ENCODE peak calls at places on chromosomes 12 and 14, in six cellular contexts. J is lung, M is heart left ventricle, N is right lobe of liver, F is hepatocyte, T is mucosa of descending colon. C is an unnamed sample.

GRCh38 chr14:68771631-68772030 is 21.2 kb downstream of the ZFP36L1 start:
- DNase-seq in J (no peak), M (no peak), N (no peak), F (no peak), T (no peak), C (no peak)

GRCh38 chr12:32010631-32011030 is 51.4 kb downstream of the RESF1 start:
- DNase-seq in J (no peak), M (no peak), N (no peak), F (no peak), T (no peak), C (no peak)

GRCh38 chr14:102320671-102321455 is 1.3 kb downstream of the ZNF839 start:
- DNase-seq in J (no peak), M (no peak), N (no peak), F (no peak), T (no peak), C (no peak)

GRCh38 chr14:53180272-53181221 is 27.4 kb upstream of the DDHD1 start:
- DNase-seq in J (no peak), M (no peak), N (no peak), F (peak; percentile 36), T (no peak), C (peak; percentile 32)

GRCh38 chr12:14845350-14845750 is 2.0 kb upstream of the ART4 start:
- DNase-seq in J (peak; percentile 42), M (no peak), N (no peak), F (peak; percentile 77), T (no peak), C (peak; percentile 80)

GRCh38 chr14:52733824-52734223 is 3.9 kb downstream of the STYX start:
- DNase-seq in J (no peak), M (no peak), N (no peak), F (no peak), T (no peak), C (no peak)

GRCh38 chr12:130969223-130969622 is 15.5 kb downstream of the ADGRD1 start:
- DNase-seq in J (no peak), M (no peak), N (no peak), F (no peak), T (no peak), C (no peak)

GRCh38 chr12:123483602-123484273 is 25.8 kb downstream of the SNRNP35 start:
- DNase-seq in J (no peak), M (no peak), N (no peak), F (no peak), T (no peak), C (no peak)

GRCh38 chr14:44494125-44494524 is 13.0 kb downstream of the FSCB start:
- DNase-seq in J (no peak), M (no peak), N (no peak), F (no peak), T (no peak), C (no peak)

GRCh38 chr12:108657130-108657745 is 23.5 kb upstream of the SELPLG start:
- DNase-seq in J (no peak), M (no peak), N (no peak), F (no peak), T (peak; percentile 37), C (no peak)

GRCh38 chr14:75504411-75504810 is 17.9 kb upstream of the BATF start:
- DNase-seq in J (no peak), M (no peak), N (no peak), F (no peak), T (no peak), C (no peak)

GRCh38 chr14:62711351-62712023 is 333.8 kb downstream of the KCNH5 start:
- DNase-seq in J (no peak), M (no peak), N (no peak), F (no peak), T (no peak), C (no peak)

GRCh38 chr12:1488908-1489381 is 105.4 kb downstream of the FBXL14 start:
- DNase-seq in J (no peak), M (no peak), N (no peak), F (peak; percentile 37), T (no peak), C (no peak)

GRCh38 chr12:131980263-131980662 is 30.5 kb downstream of the EP400 start:
- DNase-seq in J (no peak), M (no peak), N (no peak), F (no peak), T (no peak), C (no peak)

GRCh38 chr12:107092669-107093546 is 441 bp downstream of the CRY1 start:
- DNase-seq in J (peak; percentile 42), M (no peak), N (peak; percentile 48), F (peak; percentile 62), T (peak; percentile 77), C (no peak)

GRCh38 chr12:10101042-10101579 is 2.3 kb upstream of the CLEC1A start:
- DNase-seq in J (no peak), M (no peak), N (peak; percentile 59), F (peak; percentile 55), T (no peak), C (no peak)

GRCh38 chr14:24399981-24400718 is 1.3 kb downstream of the NYNRIN start:
- DNase-seq in J (no peak), M (peak; percentile 51), N (no peak), F (no peak), T (no peak), C (no peak)

GRCh38 chr12:100427078-100427477 is 46.6 kb upstream of the NR1H4 start:
- DNase-seq in J (no peak), M (no peak), N (no peak), F (peak; percentile 60), T (no peak), C (no peak)

GRCh38 chr12:49129332-49130150 is 1.7 kb downstream of the TUBA1B start:
- DNase-seq in J (no peak), M (no peak), N (no peak), F (no peak), T (peak; percentile 51), C (no peak)

GRCh38 chr12:116266220-116266619 is 11.3 kb downstream of the MED13L start:
- DNase-seq in J (no peak), M (no peak), N (no peak), F (peak; percentile 22), T (no peak), C (no peak)

GRCh38 chr14:103711516-103712431 is 3.5 kb downstream of the XRCC3 start:
- DNase-seq in J (peak; percentile 50), M (no peak), N (no peak), F (no peak), T (peak; percentile 85), C (no peak)

GRCh38 chr12:124517260-124518050 is 50.0 kb downstream of the NCOR2 start:
- DNase-seq in J (peak; percentile 71), M (peak; percentile 88), N (peak; percentile 74), F (peak; percentile 75), T (peak; percentile 71), C (peak; percentile 66)

GRCh38 chr14:54002653-54003052 is 46.0 kb upstream of the BMP4 start:
- DNase-seq in J (no peak), M (no peak), N (no peak), F (peak; percentile 14), T (no peak), C (peak; percentile 25)

DNA sequence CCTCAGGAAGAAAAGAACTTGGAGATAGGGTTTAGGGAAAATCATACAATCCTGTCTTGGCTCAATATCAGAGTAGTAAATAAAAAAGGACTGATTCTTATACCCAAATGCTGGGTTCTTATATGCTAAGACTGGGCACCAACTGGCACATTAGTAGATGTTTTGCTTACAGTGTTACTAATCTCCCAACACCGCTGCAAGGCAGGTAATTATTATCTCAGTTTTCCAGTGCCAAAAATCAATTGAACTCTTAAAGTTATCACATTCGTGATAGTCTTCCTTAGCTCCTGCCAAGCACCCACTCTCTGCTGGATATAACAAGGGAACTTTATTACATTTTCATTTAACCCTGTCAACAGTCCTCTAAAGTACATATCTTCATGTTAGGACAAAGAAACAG is 25.0 kb upstream of the HIGD1C start:
- DNase-seq in J (no peak), M (no peak), N (no peak), F (no peak), T (no peak), C (no peak)
- H3K4me1 ChIP-seq in J (peaks cover 3% of the 10 kb centered on the region), M (peaks cover 50% of the 10 kb centered on the region), N (no peaks in the 10 kb centered on the region), F (peaks cover 42% of the 10 kb centered on the region), T (peaks cover 32% of the 10 kb centered on the region), C (peaks cover 43% of the 10 kb centered on the region)

DNA sequence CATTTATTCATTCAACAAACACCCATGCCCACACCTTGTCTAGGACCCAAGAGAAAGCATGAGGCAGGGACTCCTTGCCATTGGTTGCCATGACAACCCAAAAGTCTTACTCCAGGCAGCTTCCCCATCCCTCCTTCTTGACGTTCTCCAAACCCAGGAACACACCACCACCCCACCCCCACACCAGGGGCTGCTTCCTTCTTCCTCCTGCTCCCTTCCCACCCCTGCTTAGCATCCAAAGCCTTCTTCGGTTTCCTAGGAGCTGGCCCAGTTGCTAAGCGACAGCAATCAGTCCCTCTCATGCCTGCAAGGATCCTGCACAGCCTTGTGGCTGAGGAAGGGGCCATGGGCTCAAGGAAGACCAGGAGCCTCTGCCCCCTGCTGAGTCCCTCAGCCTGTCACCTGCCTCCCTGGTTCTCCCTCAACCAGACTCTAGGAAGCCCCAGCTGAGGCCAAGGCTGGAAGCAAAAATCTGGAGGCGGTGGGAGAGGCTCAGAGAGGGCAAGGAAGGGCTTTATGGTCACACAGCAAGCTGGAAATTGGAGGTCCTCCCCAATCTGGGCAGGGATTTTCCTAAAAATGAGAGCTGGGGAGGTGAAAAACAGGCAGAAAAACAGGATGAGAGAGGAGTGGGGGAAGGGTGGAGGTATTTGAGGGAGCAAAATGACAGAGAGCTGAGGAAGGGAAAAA is 15.4 kb downstream of the RASAL1 start:
- DNase-seq in J (no peak), M (no peak), N (no peak), F (no peak), T (no peak), C (no peak)
- H3K4me1 ChIP-seq in J (no peaks in the 10 kb centered on the region), M (no peaks in the 10 kb centered on the region), N (no peaks in the 10 kb centered on the region), F (no peaks in the 10 kb centered on the region), T (no peaks in the 10 kb centered on the region), C (no peaks in the 10 kb centered on the region)

DNA sequence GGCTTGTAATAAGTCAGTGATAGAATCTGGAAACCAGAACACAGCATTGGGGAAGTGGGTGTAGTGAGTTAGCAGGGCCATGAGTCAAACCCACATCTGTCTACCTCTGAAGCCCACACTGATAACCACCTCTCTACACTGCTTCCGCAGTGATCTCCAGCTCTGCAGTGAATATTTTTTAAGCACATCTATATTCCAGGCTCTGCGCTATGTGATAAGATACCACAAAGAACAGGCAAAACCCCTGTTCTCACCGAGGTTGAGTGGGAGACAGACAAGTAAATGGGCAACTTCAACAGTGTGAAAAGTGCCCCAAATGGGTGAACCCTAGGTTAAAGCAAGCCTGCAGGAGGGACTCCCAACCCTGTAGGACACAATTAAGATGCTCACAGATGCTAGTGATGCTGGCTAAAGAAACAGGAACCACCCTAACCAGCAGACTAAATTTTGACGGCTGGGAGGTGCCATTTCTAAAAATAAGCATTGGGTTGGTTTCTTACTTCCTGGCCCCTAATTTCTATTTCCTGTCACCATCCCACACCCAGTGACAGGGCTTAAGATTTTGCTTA is 375.0 kb downstream of the DPF3 start:
- DNase-seq in J (no peak), M (no peak), N (no peak), F (no peak), T (no peak), C (no peak)
- H3K4me1 ChIP-seq in J (peaks cover 2% of the 10 kb centered on the region), M (peaks cover 7% of the 10 kb centered on the region), N (no peaks in the 10 kb centered on the region), F (no peaks in the 10 kb centered on the region), T (no peaks in the 10 kb centered on the region), C (peaks cover 15% of the 10 kb centered on the region)

GRCh38 chr12:92403210-92404175 is 257.8 kb upstream of the BTG1 start:
- DNase-seq in J (no peak), M (no peak), N (no peak), F (no peak), T (no peak), C (no peak)
- H3K4me1 ChIP-seq in J (no peaks in the 10 kb centered on the region), M (peaks cover 28% of the 10 kb centered on the region), N (no peaks in the 10 kb centered on the region), F (no peaks in the 10 kb centered on the region), T (no peaks in the 10 kb centered on the region), C (peaks cover 34% of the 10 kb centered on the region)

C was measured in cardiac muscle cell.